ENCODE peak calls at places on chromosomes 13 and 19, in four cellular contexts. J is psoas muscle, O is left ventricle myocardium inferior, X is spleen. G is an unnamed sample.
A peak's percentile ranks its signal among the peaks of the same experiment; 100 is the strongest.

GRCh38 chr13:112767506-112768471 is 78.0 kb downstream of the ATP11A start:
- DNase-seq in J (peak; percentile 54), O (peak; percentile 51), X (no peak), G (peak; percentile 73)

GRCh38 chr13:112073245-112074138 is 6.5 kb downstream of the SOX1 start:
- DNase-seq in J (no peak), O (no peak), X (no peak), G (no peak)

GRCh38 chr19:33621065-33621785 is 528 bp upstream of the CHST8 start:
- DNase-seq in J (no peak), O (no peak), X (peak; percentile 67), G (peak; percentile 71)

GRCh38 chr13:89454736-89455135 is 1783.6 kb downstream of the SLITRK5 start:
- DNase-seq in J (no peak), O (no peak), X (no peak), G (no peak)

GRCh38 chr13:108877300-108877699 is 247.9 kb downstream of the MYO16 start:
- DNase-seq in J (no peak), O (no peak), X (no peak), G (no peak)

GRCh38 chr19:41226874-41227390 is 7.9 kb downstream of the AXL start:
- DNase-seq in J (no peak), O (no peak), X (no peak), G (no peak)

GRCh38 chr19:39780894-39781293 is 2.2 kb downstream of the LEUTX start:
- DNase-seq in J (no peak), O (no peak), X (no peak), G (no peak)

GRCh38 chr13:79792716-79793115 is 311.8 kb downstream of the NDFIP2 start:
- DNase-seq in J (no peak), O (no peak), X (no peak), G (no peak)

GRCh38 chr13:45464141-45464686 is 525 bp upstream of the COG3 start:
- DNase-seq in J (no peak), O (no peak), X (peak; percentile 80), G (no peak)
- TF ChIP-seq CTCF in J (no peak), O (peak; percentile 64), X (peak; percentile 62), G (peak; percentile 26)

GRCh38 chr19:50710094-50710493 is 9.5 kb downstream of the SHANK1 start:
- DNase-seq in J (no peak), O (no peak), X (no peak), G (no peak)

GRCh38 chr19:50706387-50706786 is 13.2 kb downstream of the SHANK1 start:
- DNase-seq in J (no peak), O (no peak), X (no peak), G (no peak)

GRCh38 chr19:50710612-50711011 is 9.0 kb downstream of the SHANK1 start:
- DNase-seq in J (no peak), O (no peak), X (no peak), G (no peak)

GRCh38 chr19:50705422-50706019 is 14.1 kb downstream of the SHANK1 start:
- DNase-seq in J (no peak), O (no peak), X (no peak), G (no peak)

DNA sequence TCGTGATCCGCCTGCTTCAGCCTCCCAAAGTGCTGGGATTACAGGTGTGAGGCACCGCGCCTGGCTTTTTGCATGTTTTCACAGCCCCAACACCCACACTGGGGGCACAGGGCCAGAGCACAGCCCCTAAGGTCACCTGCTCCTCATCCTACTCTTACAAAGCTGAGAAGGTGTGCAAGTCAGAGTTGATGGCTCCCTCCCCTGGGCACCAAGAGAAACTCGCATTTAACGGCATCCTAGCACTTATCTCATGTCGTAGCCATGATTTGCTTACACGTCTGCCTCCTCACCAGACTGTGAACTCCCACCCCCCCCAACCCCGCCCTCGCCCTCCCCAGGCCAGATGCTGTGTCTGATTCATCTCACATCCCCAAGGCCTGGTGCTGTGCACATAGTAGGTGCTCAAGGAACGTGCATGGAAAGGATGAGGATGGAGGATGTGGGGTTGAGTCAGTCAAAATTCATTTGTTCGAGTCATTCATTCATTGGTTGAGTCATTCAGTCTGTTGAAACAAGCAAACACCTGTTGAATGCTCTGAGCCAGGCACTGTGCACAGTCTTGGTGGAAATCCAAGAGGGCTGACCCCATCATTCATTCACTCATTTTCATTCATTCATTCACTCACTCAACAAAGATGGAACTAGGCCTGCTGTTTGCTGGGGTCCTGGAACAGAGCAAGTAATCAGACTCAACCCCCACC is 11.3 kb downstream of the SHANK1 start:
- DNase-seq in J (no peak), O (no peak), X (no peak), G (no peak)
- H3K27ac ChIP-seq in J (no peak overlapping the region), O (no peak overlapping the region), X (no peak overlapping the region), G (no peak overlapping the region)

GRCh38 chr19:1416014-1416841 is 8.8 kb downstream of the DAZAP1 start:
- DNase-seq in J (no peak), O (no peak), X (no peak), G (no peak)
- H3K4me1 ChIP-seq in J (peaks cover 75% of the 10 kb centered on the region), O (peaks cover 84% of the 10 kb centered on the region), X (peaks cover 88% of the 10 kb centered on the region), G (peaks cover 56% of the 10 kb centered on the region)

GRCh38 chr13:46963874-46964273 is 67.0 kb upstream of the HTR2A start:
- DNase-seq in J (no peak), O (no peak), X (no peak), G (no peak)

GRCh38 chr13:46964789-46965527 is 68.1 kb upstream of the HTR2A start:
- DNase-seq in J (no peak), O (no peak), X (no peak), G (no peak)

GRCh38 chr13:46961719-46962118 is 64.9 kb upstream of the HTR2A start:
- DNase-seq in J (no peak), O (no peak), X (no peak), G (no peak)

DNA sequence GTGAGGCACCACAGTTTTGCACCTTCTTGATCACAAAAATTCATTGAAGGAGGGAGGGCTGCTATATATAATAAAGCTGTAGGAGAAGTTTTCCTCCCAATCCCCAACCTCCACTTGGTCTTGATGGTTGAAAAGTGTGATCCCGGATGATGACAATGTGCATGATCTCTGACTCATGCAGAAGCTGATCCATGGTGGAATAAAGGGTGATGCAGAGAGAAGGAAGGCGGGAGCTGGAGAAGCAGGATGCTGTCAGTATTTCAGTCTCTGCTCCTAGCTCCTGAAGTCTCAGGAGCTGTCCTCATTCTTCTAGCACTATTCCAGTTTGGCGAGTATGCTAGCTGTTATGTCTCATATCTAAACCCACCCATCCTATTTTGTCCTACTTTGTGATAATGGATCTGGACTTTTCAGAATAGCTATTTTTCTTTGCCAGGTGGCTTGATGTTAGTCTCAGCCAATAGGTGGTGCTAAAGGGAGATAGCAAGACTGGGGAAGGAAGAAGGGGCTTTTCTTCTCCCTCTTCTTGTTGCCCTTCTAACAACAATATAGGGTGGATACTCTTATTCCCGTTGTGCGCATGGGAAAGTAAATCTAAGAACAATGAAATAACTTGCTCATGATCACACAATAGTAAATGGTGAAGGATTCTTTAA is 65.6 kb upstream of the HTR2A start:
- DNase-seq in J (no peak), O (no peak), X (no peak), G (no peak)
- TF ChIP-seq CTCF in J (no peak), O (peak; percentile 16), X (no peak), G (no peak)

GRCh38 chr13:28744091-28744536 is 25.3 kb upstream of the SLC46A3 start:
- DNase-seq in J (no peak), O (no peak), X (no peak), G (no peak)
- H3K27ac ChIP-seq in J (no peak overlapping the region), O (peak overlapping the region; percentile 39), X (peak overlapping the region; percentile 55), G (no peak overlapping the region)

DNA sequence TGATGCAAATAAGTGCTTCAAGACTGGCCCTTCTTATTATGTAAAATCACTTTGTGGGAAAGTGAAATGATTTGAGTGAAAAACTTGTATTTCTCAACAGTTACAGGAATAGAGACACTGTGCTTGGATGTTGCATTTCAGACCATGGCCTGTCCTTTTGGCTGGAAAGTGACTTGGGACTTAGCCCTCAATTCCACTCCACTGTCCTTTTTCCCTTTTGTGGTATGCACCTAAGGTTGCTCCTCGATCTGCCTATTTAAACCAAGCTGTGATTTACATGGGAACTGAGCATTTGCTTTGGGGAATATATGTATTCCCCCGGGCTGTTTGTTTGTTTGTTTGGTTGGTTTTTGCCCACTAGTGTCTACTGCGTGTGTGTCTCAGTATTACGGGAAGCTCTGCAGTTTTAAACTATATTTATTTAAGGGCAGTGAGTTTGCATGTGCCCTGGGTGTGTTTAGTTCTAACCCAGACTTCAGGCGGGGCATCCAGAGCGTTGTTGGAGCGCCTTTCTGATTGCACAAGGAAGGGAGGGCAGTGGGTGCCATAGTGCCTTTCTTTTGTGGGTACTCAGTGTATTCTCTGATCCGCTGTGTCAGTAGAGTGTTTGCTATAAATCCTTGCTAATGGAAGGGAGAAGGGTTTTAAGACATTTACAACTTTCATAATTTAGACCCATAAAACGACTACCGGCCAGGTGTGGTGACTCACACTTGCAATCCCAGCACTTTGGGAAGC is 18.2 kb upstream of the RNF113B start:
- DNase-seq in J (no peak), O (no peak), X (no peak), G (no peak)
- H3K4me1 ChIP-seq in J (peaks cover 2% of the 10 kb centered on the region), O (peaks cover 5% of the 10 kb centered on the region), X (peaks cover 9% of the 10 kb centered on the region), G (peaks cover 9% of the 10 kb centered on the region)

DNA sequence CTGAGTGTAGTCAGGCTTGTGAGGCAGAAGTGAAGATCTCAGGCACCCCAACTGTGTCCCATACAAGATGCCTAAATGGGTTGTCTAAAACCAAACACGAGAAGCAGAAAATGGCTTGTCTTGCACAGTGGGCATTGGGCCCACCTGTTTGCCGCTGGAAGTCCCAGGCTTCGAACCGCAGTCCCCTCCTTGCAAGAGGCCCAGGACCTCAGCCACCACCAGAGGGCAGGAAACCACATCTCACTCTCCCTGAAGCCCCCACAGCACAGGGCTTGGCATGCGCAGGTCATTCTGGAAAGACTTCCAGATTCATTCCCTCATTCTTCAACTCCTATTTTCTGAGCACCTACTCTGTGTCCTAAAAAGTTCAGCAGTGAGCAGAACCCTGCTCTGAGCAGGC is 973.7 kb downstream of the UQCRFS1 start:
- DNase-seq in J (no peak), O (no peak), X (no peak), G (no peak)
- TF ChIP-seq CTCF in J (no peak), O (no peak), X (no peak), G (no peak)

GRCh38 chr13:97342136-97342535 is 91.8 kb upstream of the RAP2A start:
- DNase-seq in J (no peak), O (no peak), X (no peak), G (no peak)
- H3K27ac ChIP-seq in J (peak overlapping the region; percentile 17), O (peak overlapping the region; percentile 77), X (no peak overlapping the region), G (no peak overlapping the region)

GRCh38 chr13:50589651-50590054 is 253.8 kb downstream of the DLEU7 start:
- DNase-seq in J (no peak), O (no peak), X (no peak), G (no peak)
- H3K4me1 ChIP-seq in J (peaks cover 6% of the 10 kb centered on the region), O (peaks cover 34% of the 10 kb centered on the region), X (peaks cover 53% of the 10 kb centered on the region), G (no peaks in the 10 kb centered on the region)

GRCh38 chr13:91045351-91046034 is 302.0 kb upstream of the MIR17HG start:
- DNase-seq in J (no peak), O (no peak), X (no peak), G (no peak)
- TF ChIP-seq CTCF in J (no peak), O (no peak), X (no peak), G (peak; percentile 28)

G was measured in kidney.